ENCODE peak calls at places on chromosomes 7 and 10, in eight cellular contexts. O, H, X, W, C, J, Y and B are unnamed samples.

GRCh38 chr7:112286294-112287086 is 80.0 kb downstream of the ZNF277 start:
- DNase-seq in W (no peak), X (no peak), Y (no peak), C (no peak), O (no peak), H (no peak), J (no peak), B (no peak)

GRCh38 chr7:157521061-157521731 is 184.4 kb downstream of the DNAJB6 start:
- DNase-seq in C (no peak), X (no peak), Y (no peak), J (no peak), O (no peak), W (no peak), H (no peak), B (no peak)

GRCh38 chr7:50666124-50666496 is 100.9 kb upstream of the DDC start:
- DNase-seq in W (no peak), J (no peak), X (no peak), C (no peak), H (no peak), Y (no peak), O (no peak), B (no peak)

GRCh38 chr7:148296994-148297644 is 293.4 kb upstream of the C7orf33 start:
- DNase-seq in O (peak; percentile 2), X (no peak), J (no peak), C (no peak), Y (no peak), H (no peak), W (no peak), B (no peak)

GRCh38 chr10:12617205-12618175 is 268.1 kb downstream of the CAMK1D start:
- DNase-seq in H (no peak), O (no peak), W (no peak), X (no peak), Y (no peak), C (no peak), J (no peak), B (no peak)

GRCh38 chr10:127678091-127678490 is 58.9 kb upstream of the FOXI2 start:
- DNase-seq in Y (no peak), W (no peak), X (no peak), C (no peak), H (no peak), J (no peak), O (no peak), B (no peak)

GRCh38 chr10:2985729-2986232 is 81.6 kb upstream of the PFKP start:
- DNase-seq in H (peak; percentile 55), C (no peak), Y (no peak), O (peak; percentile 73), W (no peak), X (no peak), J (no peak), B (peak; percentile 74)

GRCh38 chr7:149751058-149751775 is 22.2 kb downstream of the ZNF467 start:
- DNase-seq in J (no peak), C (no peak), W (no peak), O (no peak), H (no peak), X (no peak), Y (no peak), B (no peak)

GRCh38 chr7:66178258-66178657 is 26.9 kb upstream of the TPST1 start:
- DNase-seq in W (no peak), H (no peak), Y (no peak), C (no peak), O (no peak), X (no peak), J (no peak), B (no peak)

GRCh38 chr7:38375453-38375852 is 102.0 kb upstream of the TARP start:
- DNase-seq in W (no peak), Y (no peak), X (no peak), O (no peak), H (no peak), C (no peak), J (no peak), B (no peak)

GRCh38 chr7:26192485-26193087 is 8.0 kb downstream of the HNRNPA2B1 start:
- DNase-seq in J (no peak), W (no peak), H (no peak), O (no peak), C (no peak), Y (no peak), X (no peak), B (no peak)

GRCh38 chr10:62830577-62831122 is 14.5 kb upstream of the EGR2 start:
- DNase-seq in J (no peak), Y (no peak), W (no peak), H (no peak), C (no peak), O (no peak), X (no peak), B (no peak)

GRCh38 chr10:3811331-3811870 is 26.4 kb upstream of the KLF6 start:
- DNase-seq in J (no peak), W (no peak), O (no peak), Y (peak; percentile 46), C (no peak), H (peak; percentile 52), X (no peak), B (peak; percentile 55)

GRCh38 chr10:92381543-92381954 is 90.6 kb downstream of the MARCHF5 start:
- DNase-seq in H (no peak), C (no peak), J (no peak), O (no peak), Y (no peak), W (no peak), X (no peak), B (no peak)

GRCh38 chr7:71517940-71518339 is 386.0 kb downstream of the GALNT17 start:
- DNase-seq in W (no peak), Y (no peak), C (no peak), J (no peak), O (no peak), H (no peak), X (no peak), B (no peak)
- TF ChIP-seq CTCF in W (no peak), Y (no peak), C (no peak), J (no peak), O (no peak), H (no peak), X (peak; percentile 19), B (no peak)

GRCh38 chr7:151518105-151518780 is 1.5 kb downstream of the RHEB start:
- DNase-seq in W (no peak), O (no peak), C (no peak), X (peak; percentile 54), H (peak; percentile 45), J (no peak), Y (peak; percentile 23), B (peak; percentile 43)
- TF ChIP-seq CTCF in W (no peak), O (no peak), C (no peak), X (no peak), H (no peak), J (no peak), Y (no peak), B (no peak)

GRCh38 chr10:71548494-71548846 is 151.8 kb downstream of the CDH23 start:
- DNase-seq in C (no peak), O (no peak), X (no peak), W (peak; percentile 44), Y (no peak), H (no peak), J (no peak), B (no peak)
- TF ChIP-seq CTCF in C (no peak), O (peak; percentile 51), X (peak; percentile 39), W (peak; percentile 64), Y (peak; percentile 19), H (no peak), J (no peak), B (peak; percentile 16)

GRCh38 chr7:101153969-101154692 is at the start of gene AP1S1:
- DNase-seq in Y (peak; percentile 99), C (peak; percentile 81), O (peak; percentile 96), J (peak; percentile 81), W (peak; percentile 97), X (peak; percentile 95), H (peak; percentile 90), B (peak; percentile 86)

GRCh38 chr7:101156277-101156676 is 2.0 kb downstream of the AP1S1 start:
- DNase-seq in O (no peak), W (no peak), H (no peak), X (no peak), J (no peak), Y (no peak), C (no peak), B (no peak)

GRCh38 chr7:101154693-101155102 is 422 bp downstream of the AP1S1 start:
- DNase-seq in O (no peak), J (no peak), Y (no peak), C (no peak), W (no peak), H (no peak), X (no peak), B (no peak)

GRCh38 chr7:101155303-101155702 is 1.0 kb downstream of the AP1S1 start:
- DNase-seq in H (no peak), Y (no peak), W (no peak), O (no peak), C (no peak), J (no peak), X (no peak), B (no peak)

GRCh38 chr7:101151908-101152651 is 2.2 kb upstream of the AP1S1 start:
- DNase-seq in Y (no peak), J (no peak), X (no peak), W (no peak), H (no peak), C (no peak), O (no peak), B (no peak)
- TF ChIP-seq CTCF in Y (no peak), J (no peak), X (no peak), W (no peak), H (no peak), C (no peak), O (no peak), B (no peak)

DNA sequence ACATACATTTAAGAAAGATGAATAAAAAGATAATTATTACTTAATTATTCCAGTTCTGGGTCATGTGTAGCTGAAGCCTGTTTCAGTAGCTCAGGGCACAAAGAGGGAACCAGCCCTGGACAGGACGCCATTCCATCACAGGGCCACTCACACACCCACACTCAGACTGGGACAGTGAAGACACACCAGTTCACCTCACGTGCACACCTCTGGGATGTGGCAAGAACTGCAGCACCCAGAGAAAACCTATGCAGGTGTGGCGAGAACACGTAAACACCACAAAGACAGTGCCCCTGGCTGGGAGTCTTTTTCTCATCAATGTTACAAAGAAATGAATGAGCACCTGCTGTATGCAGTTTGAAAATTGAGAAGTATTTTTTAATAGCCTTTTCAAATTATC is 1.6 kb upstream of the IDI1 start:
- DNase-seq in O (peak; percentile 60), J (no peak), H (no peak), X (no peak), Y (no peak), C (no peak), W (no peak), B (peak; percentile 59)
- TF ChIP-seq CTCF in O (no peak), J (no peak), H (no peak), X (no peak), Y (no peak), C (no peak), W (peak; percentile 25), B (no peak)

DNA sequence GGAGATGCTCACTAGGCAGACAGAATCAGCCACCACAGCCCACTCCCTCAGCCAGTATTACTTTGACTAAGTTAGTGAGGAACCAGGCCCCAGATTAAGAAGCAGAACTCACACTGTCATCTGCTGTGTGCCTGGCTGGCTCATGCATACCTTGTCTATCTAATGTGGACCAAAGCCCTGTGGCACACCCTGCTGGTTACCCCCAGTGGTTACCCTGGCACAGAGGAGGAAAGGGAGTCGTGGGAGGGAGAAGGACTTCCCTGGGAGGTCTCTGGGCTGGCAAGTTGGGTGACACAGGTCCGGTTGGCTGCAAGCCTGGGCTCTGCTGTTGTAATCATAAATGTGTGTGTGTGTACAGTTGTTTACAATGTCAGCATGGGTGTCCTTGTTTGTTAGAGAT is 7.5 kb upstream of the SH2D4B start:
- DNase-seq in H (no peak), O (peak; percentile 27), J (no peak), W (no peak), C (no peak), X (no peak), Y (no peak), B (peak; percentile 77)
- TF ChIP-seq CTCF in H (peak; percentile 58), O (peak; percentile 50), J (no peak), W (no peak), C (no peak), X (peak; percentile 50), Y (no peak), B (peak; percentile 72)